ENCODE peak calls at places on chromosomes 13 and 19, in five cellular contexts. One of them, this sample, is unnamed.

GRCh38 chr13:44576396-44577235 is 486 bp upstream of the TSC22D1 start:
- DNase-seq in NCI-H446: no peak
- DNase-seq in skeletal muscle cell: no peak
- DNase-seq in WTC11: peak
- DNase-seq in NCI-H1092: no peak
- DNase-seq in this sample: no peak

GRCh38 chr13:46622918-46623256 is 69.9 kb downstream of the LRCH1 start:
- DNase-seq in skeletal muscle cell: peak
- DNase-seq in WTC11: no peak
- DNase-seq in NCI-H446: peak
- DNase-seq in NCI-H1092: peak
- DNase-seq in this sample: no peak

GRCh38 chr13:89857502-89857901 is 1490.0 kb upstream of the MIR17HG start:
- DNase-seq in NCI-H1092: no peak
- DNase-seq in WTC11: no peak
- DNase-seq in skeletal muscle cell: no peak
- DNase-seq in NCI-H446: no peak
- DNase-seq in this sample: no peak

GRCh38 chr19:15595069-15595468 is 19.9 kb upstream of the CYP4F8 start:
- DNase-seq in NCI-H446: no peak
- DNase-seq in WTC11: no peak
- DNase-seq in skeletal muscle cell: no peak
- DNase-seq in NCI-H1092: no peak
- DNase-seq in this sample: no peak

GRCh38 chr13:27704681-27705080 is 83.0 kb downstream of the POLR1D start:
- DNase-seq in WTC11: no peak
- DNase-seq in NCI-H1092: no peak
- DNase-seq in skeletal muscle cell: no peak
- DNase-seq in NCI-H446: no peak
- DNase-seq in this sample: no peak

GRCh38 chr19:3142292-3142670 is 6.4 kb downstream of the GNA15 start:
- DNase-seq in NCI-H446: no peak
- DNase-seq in NCI-H1092: no peak
- DNase-seq in WTC11: no peak
- DNase-seq in skeletal muscle cell: peak
- DNase-seq in this sample: no peak

GRCh38 chr19:38209671-38210457 is 14.2 kb downstream of the DPF1 start:
- DNase-seq in NCI-H446: no peak
- DNase-seq in NCI-H1092: no peak
- DNase-seq in skeletal muscle cell: peak
- DNase-seq in WTC11: peak
- DNase-seq in this sample: no peak

GRCh38 chr13:77460195-77460594 is 75.3 kb upstream of the SCEL start:
- DNase-seq in WTC11: no peak
- DNase-seq in skeletal muscle cell: no peak
- DNase-seq in NCI-H1092: no peak
- DNase-seq in NCI-H446: no peak
- DNase-seq in this sample: no peak

GRCh38 chr13:38350114-38350617 is 515 bp downstream of the UFM1 start:
- DNase-seq in skeletal muscle cell: no peak
- DNase-seq in NCI-H446: peak
- DNase-seq in NCI-H1092: peak
- DNase-seq in WTC11: peak
- DNase-seq in this sample: peak

GRCh38 chr13:77509221-77509620 is 26.3 kb upstream of the SCEL start:
- DNase-seq in WTC11: no peak
- DNase-seq in skeletal muscle cell: peak
- DNase-seq in NCI-H1092: no peak
- DNase-seq in NCI-H446: no peak
- DNase-seq in this sample: no peak

GRCh38 chr19:27657271-27658051 is 1555.5 kb downstream of the UQCRFS1 start:
- DNase-seq in WTC11: no peak
- DNase-seq in skeletal muscle cell: no peak
- DNase-seq in NCI-H1092: no peak
- DNase-seq in NCI-H446: no peak
- DNase-seq in this sample: no peak

GRCh38 chr13:40371531-40372125 is 294.8 kb downstream of the FOXO1 start:
- DNase-seq in WTC11: no peak
- DNase-seq in skeletal muscle cell: no peak
- DNase-seq in NCI-H446: peak
- DNase-seq in NCI-H1092: peak
- DNase-seq in this sample: no peak

GRCh38 chr19:30221176-30221575 is 151.0 kb upstream of the ZNF536 start:
- DNase-seq in WTC11: no peak
- DNase-seq in NCI-H1092: no peak
- DNase-seq in skeletal muscle cell: no peak
- DNase-seq in NCI-H446: no peak
- DNase-seq in this sample: no peak

GRCh38 chr13:110525328-110526319 is 35.9 kb downstream of the RAB20 start:
- DNase-seq in skeletal muscle cell: no peak
- DNase-seq in NCI-H1092: peak
- DNase-seq in NCI-H446: no peak
- DNase-seq in WTC11: no peak
- DNase-seq in this sample: no peak

GRCh38 chr13:105565328-105565727 is 970.1 kb downstream of the EFNB2 start:
- DNase-seq in skeletal muscle cell: no peak
- DNase-seq in WTC11: no peak
- DNase-seq in NCI-H446: no peak
- DNase-seq in NCI-H1092: no peak
- DNase-seq in this sample: no peak